ENCODE peak calls at places on chromosomes 7 and 10, in six cellular contexts. L is activated CD8-positive, alpha-beta T cell treated with anti-CD3 and anti-CD28 coated beads for 36 hours; A is small intestine; J is uterus; N is heart left ventricle; C is endothelial cell. P is an unnamed sample.

GRCh38 chr10:70672993-70673928 is 955 bp downstream of the ADAMTS14 start:
- DNase-seq in N (peak), J (no peak), L (no peak), A (no peak), C (no peak), P (no peak)

GRCh38 chr7:102836977-102837376 is 75.8 kb upstream of the LRRC17 start:
- DNase-seq in C (no peak), A (no peak), J (no peak), L (no peak), N (no peak), P (no peak)

GRCh38 chr7:26399309-26399610 is 107.6 kb downstream of the SNX10 start:
- DNase-seq in L (no peak), A (no peak), J (peak), C (peak), N (no peak), P (peak)

GRCh38 chr10:25049966-25050365 is 33.6 kb downstream of the THNSL1 start:
- DNase-seq in J (no peak), L (no peak), A (no peak), C (no peak), N (no peak), P (no peak)

GRCh38 chr10:49379596-49380410 is 16.1 kb downstream of the DRGX start:
- DNase-seq in A (no peak), N (no peak), L (no peak), J (no peak), C (no peak), P (no peak)

GRCh38 chr7:83119002-83119358 is 43.7 kb downstream of the PCLO start:
- DNase-seq in L (no peak), J (no peak), A (no peak), C (no peak), N (no peak), P (no peak)

GRCh38 chr7:157871681-157872080 is 534.9 kb downstream of the DNAJB6 start:
- DNase-seq in A (no peak), N (no peak), C (no peak), J (no peak), L (no peak), P (no peak)

GRCh38 chr7:82594665-82595064 is 151.1 kb upstream of the CACNA2D1 start:
- DNase-seq in N (no peak), C (no peak), L (no peak), J (no peak), A (peak), P (no peak)

GRCh38 chr7:26307226-26307625 is 15.6 kb downstream of the SNX10 start:
- DNase-seq in L (no peak), C (no peak), J (peak), A (no peak), N (no peak), P (no peak)

GRCh38 chr10:4064489-4064888 is 279.5 kb upstream of the KLF6 start:
- DNase-seq in C (no peak), J (no peak), L (no peak), N (no peak), A (no peak), P (no peak)

GRCh38 chr10:58696736-58697135 is 184.1 kb downstream of the BICC1 start:
- DNase-seq in J (no peak), A (no peak), C (no peak), N (no peak), L (no peak), P (no peak)

GRCh38 chr10:119505131-119505551 is 37.4 kb downstream of the RGS10 start:
- DNase-seq in C (no peak), L (no peak), N (peak), J (no peak), A (no peak), P (no peak)

GRCh38 chr10:82497451-82497850 is 622.5 kb downstream of the NRG3 start:
- DNase-seq in N (no peak), C (no peak), L (no peak), J (no peak), A (no peak), P (no peak)

GRCh38 chr7:64794171-64794844 is at the start of gene ZNF138:
- DNase-seq in N (peak), J (peak), A (peak), L (peak), C (peak), P (peak)